ENCODE peak calls at places on chromosomes 1 and 21, in nine cellular contexts. V is endothelial cell of umbilical vein, U is HFF-Myc, D is epithelial cell of proximal tubule, G is lung, C is kidney epithelial cell, X is dorsolateral prefrontal cortex, H is psoas muscle, S is GM12864. K is an unnamed sample.

GRCh38 chr21:33815153-33815707 is 100.4 kb downstream of the ATP5PO start:
- DNase-seq in V (no peak), U (no peak), D (no peak), G (no peak), C (no peak), X (no peak), H (no peak), S (no peak), K (no peak)

GRCh38 chr1:228210076-228210651 is 2.3 kb downstream of the OBSCN start:
- DNase-seq in V (no peak), U (no peak), D (no peak), G (no peak), C (no peak), X (no peak), H (peak), S (no peak), K (peak)

GRCh38 chr1:117110774-117111173 is 10.8 kb downstream of the TRIM45 start:
- DNase-seq in V (peak), U (no peak), D (no peak), G (no peak), C (no peak), X (no peak), H (no peak), S (no peak), K (no peak)

GRCh38 chr1:178565586-178565985 is 52.7 kb downstream of the TEX35 start:
- DNase-seq in V (no peak), U (no peak), D (no peak), G (no peak), C (no peak), X (no peak), H (no peak), S (no peak), K (no peak)

GRCh38 chr1:54372978-54373377 is 33.2 kb downstream of the SSBP3 start:
- DNase-seq in V (no peak), U (no peak), D (no peak), G (no peak), C (no peak), X (no peak), H (no peak), S (no peak), K (no peak)

GRCh38 chr1:8947127-8947691 is 1.5 kb downstream of the CA6 start:
- DNase-seq in V (peak), U (no peak), D (no peak), G (no peak), C (no peak), X (no peak), H (no peak), S (no peak), K (no peak)

GRCh38 chr1:1205769-1206375 is 520 bp downstream of the TNFRSF18 start:
- DNase-seq in V (no peak), U (no peak), D (no peak), G (no peak), C (no peak), X (no peak), H (peak), S (no peak), K (no peak)

GRCh38 chr21:46424621-46425020 is 34.1 kb upstream of the DIP2A start:
- DNase-seq in V (no peak), U (no peak), D (no peak), G (no peak), C (no peak), X (no peak), H (peak), S (no peak), K (no peak)

GRCh38 chr21:25862596-25862995 is 127.8 kb downstream of the GABPA start:
- DNase-seq in V (no peak), U (no peak), D (no peak), G (no peak), C (no peak), X (no peak), H (no peak), S (peak), K (no peak)

GRCh38 chr1:160068231-160068630 is 1.7 kb downstream of the KCNJ10 start:
- DNase-seq in V (no peak), U (no peak), D (no peak), G (no peak), C (no peak), X (peak), H (no peak), S (no peak), K (no peak)

GRCh38 chr21:23384679-23385078 is 2222.6 kb downstream of the MRPL39 start:
- DNase-seq in V (no peak), U (no peak), D (no peak), G (no peak), C (no peak), X (no peak), H (no peak), S (no peak), K (no peak)

GRCh38 chr1:53068314-53069084 is 6.5 kb downstream of the PODN start:
- DNase-seq in V (no peak), U (no peak), D (no peak), G (no peak), C (no peak), X (peak), H (peak), S (no peak), K (no peak)

GRCh38 chr1:155006601-155007101 is 4.0 kb downstream of the ZBTB7B start:
- DNase-seq in V (no peak), U (no peak), D (no peak), G (no peak), C (no peak), X (no peak), H (no peak), S (no peak), K (no peak)

GRCh38 chr1:246416261-246416660 is 90.8 kb downstream of the SMYD3 start:
- DNase-seq in V (no peak), U (no peak), D (no peak), G (no peak), C (no peak), X (no peak), H (no peak), S (no peak), K (no peak)

GRCh38 chr1:30724175-30724574 is 790 bp upstream of the MATN1 start:
- DNase-seq in V (no peak), U (no peak), D (no peak), G (no peak), C (no peak), X (no peak), H (no peak), S (no peak), K (no peak)

GRCh38 chr1:109307363-109308021 is 681 bp upstream of the MYBPHL start:
- DNase-seq in V (no peak), U (no peak), D (no peak), G (peak), C (no peak), X (peak), H (peak), S (no peak), K (peak)

GRCh38 chr1:58997060-58997411 is 213.2 kb upstream of the JUN start:
- DNase-seq in V (no peak), U (no peak), D (no peak), G (no peak), C (no peak), X (no peak), H (no peak), S (no peak), K (no peak)

GRCh38 chr1:212860713-212861581 is 2.9 kb downstream of the FLVCR1 start:
- DNase-seq in V (no peak), U (no peak), D (no peak), G (no peak), C (no peak), X (no peak), H (no peak), S (no peak), K (no peak)

GRCh38 chr1:185973645-185974044 is 239.5 kb downstream of the HMCN1 start:
- DNase-seq in V (no peak), U (peak), D (peak), G (no peak), C (peak), X (no peak), H (no peak), S (no peak), K (peak)

GRCh38 chr1:204192046-204192445 is 4.2 kb downstream of the KISS1 start:
- DNase-seq in V (no peak), U (no peak), D (no peak), G (no peak), C (no peak), X (no peak), H (no peak), S (no peak), K (no peak)

GRCh38 chr1:97745912-97746311 is 174.9 kb downstream of the DPYD start:
- DNase-seq in V (no peak), U (no peak), D (no peak), G (no peak), C (no peak), X (no peak), H (no peak), S (no peak), K (no peak)

GRCh38 chr1:116544588-116545358 is 26.1 kb downstream of the CD58 start:
- DNase-seq in V (no peak), U (no peak), D (no peak), G (no peak), C (no peak), X (no peak), H (no peak), S (peak), K (no peak)

GRCh38 chr1:109818351-109819325 is 54.9 kb upstream of the EPS8L3 start:
- DNase-seq in V (no peak), U (no peak), D (no peak), G (no peak), C (no peak), X (no peak), H (no peak), S (no peak), K (no peak)

GRCh38 chr1:116390195-116390594 is 17.2 kb downstream of the ATP1A1 start:
- DNase-seq in V (no peak), U (no peak), D (no peak), G (no peak), C (no peak), X (no peak), H (no peak), S (peak), K (no peak)

GRCh38 chr1:108533351-108534083 is 26.4 kb upstream of the EEIG2 start:
- DNase-seq in V (no peak), U (no peak), D (no peak), G (peak), C (no peak), X (no peak), H (no peak), S (no peak), K (no peak)

GRCh38 chr21:34345091-34345871 is 18.5 kb upstream of the KCNE2 start:
- DNase-seq in V (no peak), U (peak), D (no peak), G (no peak), C (no peak), X (no peak), H (no peak), S (no peak), K (no peak)

GRCh38 chr21:41802185-41802584 is 35.3 kb upstream of the RIPK4 start:
- DNase-seq in V (no peak), U (no peak), D (no peak), G (no peak), C (no peak), X (no peak), H (no peak), S (no peak), K (no peak)
- H3K4me3 ChIP-seq in V (no peak), U (no peak), D (no peak), G (no peak), C (no peak), X (no peak), H (peak), S (no peak), K (no peak)

DNA sequence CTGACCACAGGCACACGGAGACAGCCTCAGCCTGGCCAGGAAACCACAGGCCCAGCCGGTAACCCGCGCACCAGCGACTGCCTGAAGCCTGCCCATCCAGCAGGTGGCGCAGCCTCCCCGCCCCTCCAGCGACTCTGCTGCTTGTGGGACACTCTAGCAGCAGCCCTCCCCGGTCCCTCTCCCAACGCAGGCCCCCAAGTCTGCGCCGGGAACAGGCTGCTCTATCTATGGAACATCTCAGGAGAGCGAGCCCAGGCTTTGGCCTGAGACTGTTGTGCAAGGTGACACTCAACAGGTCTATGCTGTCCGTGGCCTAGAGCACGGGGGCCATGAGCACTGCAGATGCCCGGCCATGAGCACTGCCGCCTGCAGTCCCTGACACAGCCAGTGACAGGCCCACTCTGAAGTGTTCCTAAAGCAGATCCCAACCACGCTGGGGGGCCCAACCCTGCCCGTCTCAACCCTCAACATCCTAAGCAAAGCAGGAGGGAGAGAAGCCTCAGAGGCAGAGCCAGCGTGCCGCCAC is 28.4 kb downstream of the WDR4 start:
- DNase-seq in V (no peak), U (no peak), D (no peak), G (no peak), C (no peak), X (no peak), H (no peak), S (no peak), K (no peak)
- TF ChIP-seq CTCF in V (peak), U (peak), D (peak), G (no peak), C (peak), X (peak), H (peak), S (peak), K (peak)

DNA sequence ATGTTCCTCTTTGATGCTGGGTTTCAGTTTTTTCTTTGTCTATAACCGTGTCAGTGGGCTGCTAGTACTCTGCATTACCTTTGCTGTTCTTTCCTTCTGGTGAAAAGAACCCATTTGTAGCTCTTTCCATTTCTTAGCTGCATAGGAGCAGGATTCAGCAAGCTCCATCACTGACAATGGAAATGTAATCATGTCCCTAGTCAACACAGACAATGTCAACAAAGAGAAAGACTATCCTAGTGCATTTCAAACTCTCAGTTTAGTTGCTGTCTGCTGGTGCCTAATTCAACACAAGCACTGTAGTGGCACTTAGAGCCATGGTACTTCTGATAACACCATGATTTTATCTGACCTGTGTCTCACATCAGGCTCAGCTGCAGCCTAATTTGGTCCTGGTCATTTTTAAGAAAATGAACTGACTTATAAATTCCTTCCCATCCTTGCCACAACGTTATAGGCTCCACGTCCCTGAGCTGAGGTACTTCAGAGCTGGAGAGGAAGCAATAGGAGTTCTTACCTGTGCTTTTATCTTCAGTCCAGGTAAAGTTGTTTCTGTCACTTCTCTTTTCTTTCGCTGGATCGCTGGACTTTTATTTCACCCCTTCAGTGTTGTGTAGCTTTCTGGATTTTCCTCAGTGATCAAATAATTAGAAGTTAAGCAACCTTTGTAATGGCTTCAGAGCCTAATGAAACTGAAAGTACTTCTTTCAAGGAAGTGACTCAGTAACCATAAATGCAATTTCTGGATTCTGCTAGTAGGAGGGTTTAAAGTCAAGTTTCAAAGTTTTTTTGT is at the start of gene GBP3:
- DNase-seq in V (peak), U (peak), D (peak), G (no peak), C (peak), X (no peak), H (no peak), S (peak), K (no peak)
- H3K4me3 ChIP-seq in V (peak), U (peak), D (peak), G (peak), C (peak), X (peak), H (peak), S (peak), K (peak)

GRCh38 chr1:194466706-194467105 is 1280.3 kb upstream of the B3GALT2 start:
- DNase-seq in V (no peak), U (no peak), D (no peak), G (no peak), C (no peak), X (no peak), H (no peak), S (no peak), K (no peak)
- TF ChIP-seq CTCF in V (no peak), U (peak), D (peak), G (no peak), C (peak), X (peak), H (no peak), S (no peak), K (peak)

GRCh38 chr1:156600733-156601121 is 552 bp downstream of the GPATCH4 start:
- DNase-seq in V (no peak), U (no peak), D (no peak), G (no peak), C (no peak), X (no peak), H (no peak), S (no peak), K (no peak)

GRCh38 chr1:156598731-156599432 is 2.4 kb downstream of the GPATCH4 start:
- DNase-seq in V (no peak), U (no peak), D (no peak), G (no peak), C (no peak), X (no peak), H (no peak), S (no peak), K (no peak)

GRCh38 chr1:156601122-156601830 is at the start of gene GPATCH4:
- DNase-seq in V (peak), U (peak), D (peak), G (peak), C (peak), X (peak), H (peak), S (peak), K (no peak)

GRCh38 chr1:156598125-156598524 is 3.2 kb downstream of the GPATCH4 start:
- DNase-seq in V (no peak), U (no peak), D (no peak), G (no peak), C (no peak), X (no peak), H (no peak), S (no peak), K (no peak)

DNA sequence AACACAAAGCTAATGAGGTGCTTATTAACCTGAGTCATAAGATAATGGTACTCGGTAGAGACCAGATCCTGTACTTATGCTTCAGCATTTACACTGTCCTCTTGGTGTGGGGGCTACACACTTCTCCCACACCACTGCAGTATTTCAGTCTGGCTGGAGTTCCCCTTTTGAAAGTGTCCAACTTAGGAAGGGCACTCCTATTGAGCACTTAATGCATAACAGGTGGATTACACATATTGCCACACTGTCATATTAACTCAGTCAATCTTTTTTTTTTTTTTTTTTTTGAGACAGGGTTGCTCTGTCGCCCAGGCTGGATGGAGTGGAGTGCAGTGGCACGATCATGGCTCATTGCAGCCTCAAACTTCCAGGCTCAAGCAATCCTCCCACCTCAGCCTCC is 1.5 kb downstream of the GPATCH4 start:
- DNase-seq in V (no peak), U (no peak), D (no peak), G (no peak), C (no peak), X (no peak), H (no peak), S (no peak), K (no peak)
- H3K4me3 ChIP-seq in V (no peak), U (peak), D (no peak), G (no peak), C (no peak), X (no peak), H (peak), S (peak), K (no peak)

GRCh38 chr1:28447674-28448073 is 58.2 kb upstream of the RCC1 start:
- DNase-seq in V (peak), U (no peak), D (no peak), G (no peak), C (no peak), X (no peak), H (no peak), S (no peak), K (no peak)

GRCh38 chr1:28450561-28450960 is 55.3 kb upstream of the RCC1 start:
- DNase-seq in V (no peak), U (no peak), D (no peak), G (no peak), C (no peak), X (no peak), H (no peak), S (no peak), K (no peak)

GRCh38 chr1:28451011-28451410 is 54.8 kb upstream of the RCC1 start:
- DNase-seq in V (no peak), U (no peak), D (no peak), G (no peak), C (no peak), X (no peak), H (no peak), S (no peak), K (no peak)

DNA sequence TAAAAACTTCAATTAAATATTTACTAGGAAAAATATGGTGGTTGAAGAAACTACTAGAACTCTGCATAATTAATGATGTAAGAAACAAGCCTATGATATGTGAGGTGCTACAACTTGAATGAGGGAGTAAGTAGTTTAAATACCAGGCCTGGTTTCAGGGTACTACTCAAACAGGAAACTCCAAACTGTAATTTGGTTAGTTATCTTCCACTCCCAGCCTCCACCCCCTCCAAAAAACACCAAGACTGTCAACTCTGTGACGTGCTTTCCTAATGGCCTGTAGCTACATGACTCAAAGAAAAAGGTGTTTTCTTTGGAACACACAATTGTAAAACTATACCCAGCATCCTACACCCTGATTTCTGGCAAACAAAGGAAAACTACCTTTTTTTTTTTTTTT is 55.9 kb upstream of the RCC1 start:
- DNase-seq in V (peak), U (no peak), D (no peak), G (no peak), C (no peak), X (no peak), H (no peak), S (peak), K (no peak)
- TF ChIP-seq CTCF in V (no peak), U (no peak), D (no peak), G (no peak), C (no peak), X (no peak), H (no peak), S (no peak), K (no peak)

K was measured in retinal pigment epithelial cell.